ENCODE peak calls at places on chromosome 16, in four cellular contexts. F is GM06990, I is heart left ventricle, R is neural progenitor cell. K is an unnamed sample.

GRCh38 chr16:21645261-21645721 is 7.1 kb downstream of the IGSF6 start:
- DNase-seq in F (peak; percentile 73), I (no peak), R (no peak), K (peak; percentile 74)

GRCh38 chr16:24273511-24273910 is 17.4 kb downstream of the CACNG3 start:
- DNase-seq in F (no peak), I (no peak), R (no peak), K (no peak)

GRCh38 chr16:5615868-5616642 is 518.5 kb upstream of the EEF2KMT start:
- DNase-seq in F (peak; percentile 13), I (peak; percentile 17), R (peak; percentile 92), K (no peak)

GRCh38 chr16:80033783-80034468 is 433.4 kb upstream of the MAF start:
- DNase-seq in F (no peak), I (no peak), R (no peak), K (no peak)

GRCh38 chr16:61900482-61900881 is 135.8 kb downstream of the CDH8 start:
- DNase-seq in F (no peak), I (no peak), R (no peak), K (no peak)

GRCh38 chr16:84086357-84086756 is 30.4 kb downstream of the MBTPS1 start:
- DNase-seq in F (no peak), I (peak; percentile 73), R (no peak), K (no peak)

GRCh38 chr16:80369559-80369958 is 171.2 kb upstream of the DYNLRB2 start:
- DNase-seq in F (no peak), I (peak; percentile 32), R (peak; percentile 84), K (no peak)

GRCh38 chr16:66485361-66485760 is 58.3 kb downstream of the BEAN1 start:
- DNase-seq in F (no peak), I (no peak), R (no peak), K (no peak)

GRCh38 chr16:24834459-24835335 is 11.1 kb upstream of the SLC5A11 start:
- DNase-seq in F (no peak), I (no peak), R (peak; percentile 60), K (no peak)

GRCh38 chr16:72928089-72928981 is 119.6 kb downstream of the ZFHX3 start:
- DNase-seq in F (no peak), I (no peak), R (no peak), K (no peak)

GRCh38 chr16:89620406-89620841 is 7.0 kb downstream of the DPEP1 start:
- DNase-seq in F (no peak), I (no peak), R (no peak), K (no peak)

GRCh38 chr16:77993586-77993985 is 28.8 kb upstream of the CLEC3A start:
- DNase-seq in F (no peak), I (no peak), R (no peak), K (no peak)

GRCh38 chr16:50050802-50051201 is 15.0 kb upstream of the HEATR3 start:
- DNase-seq in F (no peak), I (no peak), R (no peak), K (no peak)

GRCh38 chr16:13829712-13830304 is 90.1 kb upstream of the ERCC4 start:
- DNase-seq in F (no peak), I (no peak), R (no peak), K (no peak)

GRCh38 chr16:8632675-8633182 is 11.2 kb downstream of the METTL22 start:
- DNase-seq in F (no peak), I (peak; percentile 31), R (no peak), K (no peak)

GRCh38 chr16:73082608-73083007 is 34.7 kb upstream of the ZFHX3 start:
- DNase-seq in F (no peak), I (no peak), R (no peak), K (no peak)

GRCh38 chr16:84358601-84359295 is 9.6 kb upstream of the ATP2C2 start:
- DNase-seq in F (no peak), I (no peak), R (no peak), K (no peak)

GRCh38 chr16:55349867-55350266 is 25.9 kb downstream of the IRX6 start:
- DNase-seq in F (no peak), I (no peak), R (no peak), K (no peak)

GRCh38 chr16:9262941-9263340 is 171.5 kb downstream of the HAPSTR1 start:
- DNase-seq in F (no peak), I (no peak), R (no peak), K (no peak)

GRCh38 chr16:1794221-1794871 is 841 bp upstream of the IGFALS start:
- DNase-seq in F (peak; percentile 7), I (peak; percentile 18), R (no peak), K (no peak)

GRCh38 chr16:48000622-48001021 is 155.2 kb downstream of the ABCC12 start:
- DNase-seq in F (no peak), I (no peak), R (no peak), K (no peak)

GRCh38 chr16:88706965-88707871 is 915 bp downstream of the CTU2 start:
- DNase-seq in F (no peak), I (no peak), R (no peak), K (no peak)

GRCh38 chr16:76941091-76941490 is 249.9 kb upstream of the MON1B start:
- DNase-seq in F (no peak), I (no peak), R (no peak), K (no peak)

GRCh38 chr16:28590384-28591340 is 6.2 kb downstream of the SULT1A2 start:
- DNase-seq in F (no peak), I (no peak), R (no peak), K (no peak)
- H3K36me3 ChIP-seq in F (peaks cover 8% of the 10 kb centered on the region), I (peaks cover 61% of the 10 kb centered on the region), R (no peaks in the 10 kb centered on the region), K (no peaks in the 10 kb centered on the region)

DNA sequence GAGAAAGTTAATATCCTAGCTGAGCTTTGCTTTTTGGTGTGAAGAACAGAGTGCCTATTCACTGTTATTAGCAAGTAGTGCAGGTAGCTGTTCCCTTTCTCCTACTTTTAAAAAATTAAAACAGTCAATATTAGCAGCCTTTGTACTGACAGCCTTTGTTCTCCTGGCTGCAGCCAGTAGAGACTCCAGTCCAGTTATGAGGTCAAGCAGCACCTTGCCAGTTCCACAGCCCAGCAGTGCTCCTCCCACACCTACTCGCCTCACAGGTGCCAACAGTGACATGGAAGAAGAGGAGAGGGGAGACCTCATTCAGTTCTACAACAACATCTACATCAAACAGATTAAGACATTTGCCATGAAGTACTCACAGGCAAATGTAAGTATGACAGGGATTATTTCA is 22.6 kb downstream of the AKTIP start:
- DNase-seq in F (no peak), I (no peak), R (no peak), K (no peak)
- H3K36me3 ChIP-seq in F (peaks cover 16% of the 10 kb centered on the region), I (peaks cover 57% of the 10 kb centered on the region), R (peaks cover 3% of the 10 kb centered on the region), K (peaks cover 94% of the 10 kb centered on the region)

DNA sequence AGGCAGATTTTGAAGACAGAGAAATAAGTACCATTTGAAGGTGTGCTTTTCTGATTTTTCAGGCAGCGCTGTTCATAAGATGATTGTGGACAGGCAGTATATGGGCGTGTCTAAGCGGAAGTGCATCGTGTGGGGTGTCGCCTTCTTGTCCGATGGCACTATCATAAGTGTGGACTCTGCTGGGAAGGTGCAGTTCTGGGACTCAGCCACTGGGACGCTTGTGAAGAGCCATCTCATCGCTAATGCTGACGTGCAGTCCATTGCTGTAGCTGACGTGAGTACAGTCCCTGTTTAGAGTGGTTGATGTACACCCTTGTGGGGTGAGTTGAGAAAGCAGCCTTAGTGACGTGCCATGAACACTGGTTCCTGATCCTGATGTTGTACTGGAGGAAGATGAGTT is 10.7 kb downstream of the UTP4 start:
- DNase-seq in F (no peak), I (no peak), R (peak; percentile 7), K (no peak)
- H3K36me3 ChIP-seq in F (peaks cover 17% of the 10 kb centered on the region), I (peaks cover 67% of the 10 kb centered on the region), R (no peaks in the 10 kb centered on the region), K (peaks cover 4% of the 10 kb centered on the region)

DNA sequence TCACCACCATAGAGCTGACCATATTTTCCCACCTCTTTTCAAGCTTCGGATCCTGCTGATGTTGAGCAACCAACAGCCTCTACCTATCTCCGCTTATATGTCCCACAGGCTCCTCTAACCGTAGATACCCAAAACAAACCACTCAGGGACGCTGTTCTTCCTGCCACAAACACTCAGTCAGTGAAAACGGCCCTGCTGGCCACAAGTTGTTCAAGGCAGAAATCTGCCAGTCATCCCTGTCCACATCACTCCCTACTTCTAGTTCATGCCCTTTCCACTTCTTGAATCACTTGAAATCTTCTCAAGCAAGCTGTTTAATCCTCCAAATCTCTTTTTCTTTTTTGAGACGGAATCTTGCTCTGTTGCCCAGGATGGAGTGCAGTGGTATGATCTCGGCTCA is 7.9 kb downstream of the RABEP2 start:
- DNase-seq in F (no peak), I (no peak), R (no peak), K (no peak)
- H3K36me3 ChIP-seq in F (peaks cover 32% of the 10 kb centered on the region), I (peaks cover 62% of the 10 kb centered on the region), R (no peaks in the 10 kb centered on the region), K (peaks cover 70% of the 10 kb centered on the region)

DNA sequence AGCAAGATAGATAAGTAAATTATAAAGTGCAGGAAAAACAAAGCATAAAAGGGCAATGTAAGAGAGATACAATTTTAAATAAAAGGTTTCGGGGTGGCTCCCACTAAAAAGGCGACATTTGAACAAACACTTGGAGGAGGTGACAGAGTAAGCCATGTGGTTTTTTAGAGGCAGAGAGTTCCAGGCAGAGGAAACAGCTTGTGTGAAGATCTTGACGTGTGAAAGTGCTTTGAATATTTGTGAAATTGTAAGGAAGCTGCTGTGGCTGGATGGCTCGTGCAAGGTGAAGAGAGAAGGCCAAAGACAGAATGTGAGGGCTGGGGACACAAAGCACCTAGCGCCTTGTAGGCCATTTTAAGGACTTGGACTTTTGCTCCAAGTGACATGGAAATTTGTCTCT is 28.6 kb upstream of the HYDIN start:
- DNase-seq in F (no peak), I (no peak), R (no peak), K (no peak)
- H3K36me3 ChIP-seq in F (no peaks in the 10 kb centered on the region), I (no peaks in the 10 kb centered on the region), R (no peaks in the 10 kb centered on the region), K (no peaks in the 10 kb centered on the region)

DNA sequence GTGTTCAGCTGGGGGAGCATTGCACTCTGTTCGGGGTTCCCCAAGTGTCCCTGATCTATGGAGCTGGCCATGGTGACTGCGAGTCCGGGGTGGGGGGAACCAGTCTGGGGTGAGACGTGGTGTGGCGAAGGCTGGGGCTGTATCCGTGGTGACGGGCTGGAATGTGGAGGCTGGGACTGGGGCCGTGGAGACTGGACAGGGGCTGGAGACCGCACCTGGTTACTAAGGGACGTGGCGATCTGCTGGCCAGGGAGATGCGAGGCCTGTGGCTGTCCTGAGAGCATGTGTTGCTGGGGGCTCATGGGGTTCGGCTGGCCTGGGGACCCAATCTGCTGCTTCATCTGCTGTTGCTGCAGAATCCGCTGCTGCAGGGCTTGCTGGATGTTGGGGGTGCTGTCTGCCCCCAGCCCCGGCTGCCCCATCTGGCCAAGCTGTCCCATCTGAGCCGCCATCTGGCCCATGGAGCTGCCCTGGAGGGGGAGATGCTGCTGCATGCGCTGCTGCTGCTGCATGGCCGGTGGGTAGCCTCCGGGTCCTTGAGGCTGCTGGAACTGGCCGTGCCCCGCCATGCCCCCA is 10.6 kb upstream of the TRAP1 start:
- DNase-seq in F (no peak), I (no peak), R (no peak), K (no peak)
- H3K36me3 ChIP-seq in F (peaks cover 38% of the 10 kb centered on the region), I (peaks cover 62% of the 10 kb centered on the region), R (peaks cover 6% of the 10 kb centered on the region), K (no peaks in the 10 kb centered on the region)

DNA sequence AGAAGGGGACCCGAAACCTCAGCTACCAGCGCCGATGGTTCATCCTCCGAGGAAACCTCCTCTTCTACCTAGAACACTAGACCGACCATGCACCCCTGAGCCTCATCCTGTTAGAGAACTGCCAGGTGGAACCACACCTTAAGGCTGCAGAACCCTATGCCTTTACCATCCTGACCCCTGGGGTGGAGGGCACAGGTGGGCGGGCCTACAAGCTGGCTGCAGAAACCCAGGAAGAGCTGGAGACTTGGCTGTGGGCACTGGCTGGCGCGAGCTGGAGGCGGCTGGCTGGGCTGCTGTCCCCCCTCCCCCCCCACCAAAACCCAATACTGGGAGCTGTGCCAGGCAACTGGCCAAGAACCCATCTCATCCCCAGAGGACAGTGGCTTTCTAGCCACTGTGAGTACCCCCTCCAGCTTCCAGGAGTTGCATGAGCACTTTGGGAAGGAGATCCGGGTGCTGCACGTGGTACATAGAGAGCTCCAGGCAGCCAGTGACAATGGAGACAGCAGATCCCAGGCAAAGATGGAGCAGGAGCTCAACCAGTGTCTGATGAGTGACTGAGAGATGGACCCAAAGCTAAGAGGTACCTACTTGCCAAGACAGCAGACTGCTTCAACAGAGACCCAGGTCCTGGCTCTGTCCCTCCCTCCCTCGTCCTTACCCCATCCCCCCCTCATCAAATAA is 1.4 kb upstream of the CD2BP2 start:
- DNase-seq in F (no peak), I (no peak), R (no peak), K (no peak)
- H3K36me3 ChIP-seq in F (peaks cover 25% of the 10 kb centered on the region), I (peaks cover 64% of the 10 kb centered on the region), R (no peaks in the 10 kb centered on the region), K (peaks cover 16% of the 10 kb centered on the region)

K was measured in naive thymus-derived CD4-positive, alpha-beta T cell.